ENCODE peak calls at places on chromosome 15, in seven cellular contexts. O, H, Z, R, W, S and J are unnamed samples.

GRCh38 chr15:62769604-62770003 is 272.9 kb upstream of the TPM1 start:
- DNase-seq in O (peak), Z (no peak), H (no peak), S (no peak), W (peak), R (peak), J (no peak)

GRCh38 chr15:27027229-27027628 is 56.2 kb downstream of the GABRG3 start:
- DNase-seq in S (no peak), H (no peak), R (no peak), O (no peak), W (no peak), Z (no peak), J (no peak)

GRCh38 chr15:55897560-55898336 is 95.7 kb downstream of the NEDD4 start:
- DNase-seq in S (peak), W (peak), H (peak), Z (no peak), O (peak), R (peak), J (peak)

GRCh38 chr15:68258684-68259083 is 18.9 kb upstream of the FEM1B start:
- DNase-seq in S (no peak), W (no peak), H (no peak), O (peak), R (peak), Z (no peak), J (no peak)

GRCh38 chr15:37140531-37141053 is 40.2 kb upstream of the MEIS2 start:
- DNase-seq in R (peak), O (peak), W (no peak), Z (no peak), S (no peak), H (no peak), J (no peak)

GRCh38 chr15:99021027-99021624 is 13.5 kb upstream of the PGPEP1L start:
- DNase-seq in H (no peak), O (no peak), W (no peak), Z (no peak), S (no peak), R (no peak), J (no peak)

GRCh38 chr15:34637305-34637704 is 53.9 kb upstream of the GOLGA8B start:
- DNase-seq in R (no peak), H (no peak), O (no peak), S (no peak), Z (no peak), W (no peak), J (no peak)

GRCh38 chr15:74841761-74842385 is 1.1 kb downstream of the ULK3 start:
- DNase-seq in Z (no peak), R (no peak), O (no peak), S (no peak), W (no peak), H (no peak), J (no peak)

GRCh38 chr15:50280271-50280670 is 14.7 kb upstream of the HDC start:
- DNase-seq in H (no peak), W (peak), R (peak), Z (no peak), O (no peak), S (no peak), J (no peak)

GRCh38 chr15:67542192-67542461 is 376 bp upstream of the MAP2K5 start:
- DNase-seq in Z (no peak), R (no peak), W (no peak), H (no peak), S (no peak), O (no peak), J (no peak)

DNA sequence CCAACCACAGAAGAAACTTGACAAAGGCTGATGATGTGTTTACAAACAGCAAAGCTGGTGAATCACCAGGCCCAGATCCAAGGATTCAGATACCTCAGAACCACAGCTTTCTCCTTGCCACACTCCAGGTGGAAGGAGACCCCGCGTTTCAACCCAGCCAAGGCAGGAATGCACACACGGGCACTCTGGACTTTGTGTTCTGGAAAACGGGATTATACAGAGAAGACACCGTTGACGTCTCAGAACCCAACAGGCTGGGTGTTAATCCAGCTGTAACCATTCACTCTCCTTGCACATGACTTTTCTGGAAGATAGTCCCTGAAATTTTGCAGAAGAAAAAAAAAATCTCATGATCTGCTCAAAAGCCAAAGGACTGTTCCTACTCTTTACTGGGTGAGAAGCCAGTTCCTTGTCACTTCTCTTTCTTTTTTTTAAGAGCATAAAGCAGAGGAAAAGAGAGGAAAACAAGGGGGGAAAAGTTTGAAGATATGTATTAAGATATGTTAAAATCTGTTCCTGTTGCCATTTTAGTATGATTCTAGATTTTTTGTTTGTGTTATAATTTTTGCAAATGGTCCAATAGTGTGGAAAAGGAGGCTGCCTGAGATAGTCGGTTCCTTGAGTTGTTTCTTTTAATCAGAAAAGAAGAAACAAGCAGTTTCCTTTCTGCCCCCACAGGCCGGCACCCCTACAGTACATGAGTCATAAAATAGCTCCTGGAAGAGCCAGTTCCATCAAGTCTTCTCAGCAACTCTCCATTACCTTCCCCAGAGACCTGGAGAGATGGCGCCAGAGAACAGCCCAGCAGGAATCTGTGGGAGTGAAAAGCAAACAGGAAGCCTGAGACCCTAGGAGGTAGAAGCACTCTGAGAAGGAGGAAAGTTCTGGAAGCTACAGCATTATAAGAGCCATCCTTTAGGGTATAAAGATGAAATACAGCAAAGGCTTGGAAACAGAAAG is 73.1 kb downstream of the RORA start:
- DNase-seq in W (peak), R (peak), H (no peak), S (no peak), O (peak), Z (no peak), J (no peak)
- TF ChIP-seq CTCF in W (no peak), R (no peak), H (no peak), S (no peak), O (no peak), Z (no peak), J (no peak)

DNA sequence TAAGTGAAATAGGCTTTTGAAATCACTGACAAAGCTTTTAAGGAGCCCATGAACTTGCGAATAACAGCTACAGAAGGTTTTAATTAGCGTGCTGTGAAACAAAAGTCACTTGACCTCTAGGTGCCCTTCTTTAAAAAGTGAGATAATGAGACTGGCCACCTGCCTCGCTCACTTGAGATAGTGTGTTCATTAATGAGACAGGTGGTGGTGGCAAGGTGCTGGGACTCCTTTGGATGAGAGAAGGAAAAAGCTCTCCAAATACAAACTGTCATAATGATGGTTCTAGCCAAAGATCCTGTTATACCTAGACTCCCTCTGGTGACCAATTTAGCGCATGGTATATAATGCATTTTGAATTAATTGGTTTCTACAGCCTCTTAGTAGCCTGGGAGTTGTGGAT is 22.7 kb upstream of the IREB2 start:
- DNase-seq in S (peak), R (peak), O (peak), W (peak), H (no peak), Z (no peak), J (no peak)
- TF ChIP-seq CTCF in S (peak), R (peak), O (peak), W (peak), H (peak), Z (peak), J (peak)

DNA sequence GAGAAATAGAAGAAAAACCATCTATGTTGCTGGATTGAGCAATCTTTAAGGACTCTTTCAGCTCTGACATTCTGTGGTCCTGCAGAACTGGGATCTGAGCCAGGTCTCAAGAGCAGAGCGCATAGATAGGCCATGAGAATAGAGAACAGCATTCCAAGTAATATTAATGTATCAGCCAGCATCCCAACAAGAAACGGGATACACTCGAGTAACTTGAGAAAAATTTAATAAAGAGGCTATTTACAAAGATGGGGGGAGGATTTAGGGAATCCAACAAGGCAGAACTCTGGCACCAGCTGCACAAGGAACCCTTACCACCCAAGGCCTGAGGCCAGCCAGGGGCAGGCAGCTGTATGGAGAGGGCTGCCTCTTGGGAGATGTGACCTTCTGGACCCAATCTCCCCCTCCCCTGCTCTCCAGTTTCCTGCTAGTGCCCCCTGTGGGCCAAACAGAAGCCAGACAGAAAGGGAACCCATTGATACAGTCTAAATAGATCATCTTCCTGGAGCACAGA is 8.2 kb downstream of the TMOD2 start:
- DNase-seq in H (no peak), S (peak), W (peak), R (peak), Z (peak), O (peak), J (no peak)
- TF ChIP-seq CTCF in H (no peak), S (peak), W (peak), R (no peak), Z (no peak), O (peak), J (no peak)

GRCh38 chr15:69459063-69459462 is 6.4 kb downstream of the RPLP1 start:
- DNase-seq in W (no peak), H (no peak), R (no peak), S (no peak), Z (no peak), O (peak), J (no peak)

GRCh38 chr15:69457304-69458280 is 5.0 kb downstream of the RPLP1 start:
- DNase-seq in Z (no peak), R (peak), H (no peak), S (no peak), W (no peak), O (no peak), J (no peak)

GRCh38 chr15:69454953-69455352 is 2.3 kb downstream of the RPLP1 start:
- DNase-seq in O (no peak), W (no peak), R (no peak), S (no peak), H (no peak), Z (no peak), J (no peak)

GRCh38 chr15:69452702-69453513 is at the start of gene RPLP1:
- DNase-seq in W (peak), R (peak), H (peak), S (peak), Z (peak), O (peak), J (peak)

DNA sequence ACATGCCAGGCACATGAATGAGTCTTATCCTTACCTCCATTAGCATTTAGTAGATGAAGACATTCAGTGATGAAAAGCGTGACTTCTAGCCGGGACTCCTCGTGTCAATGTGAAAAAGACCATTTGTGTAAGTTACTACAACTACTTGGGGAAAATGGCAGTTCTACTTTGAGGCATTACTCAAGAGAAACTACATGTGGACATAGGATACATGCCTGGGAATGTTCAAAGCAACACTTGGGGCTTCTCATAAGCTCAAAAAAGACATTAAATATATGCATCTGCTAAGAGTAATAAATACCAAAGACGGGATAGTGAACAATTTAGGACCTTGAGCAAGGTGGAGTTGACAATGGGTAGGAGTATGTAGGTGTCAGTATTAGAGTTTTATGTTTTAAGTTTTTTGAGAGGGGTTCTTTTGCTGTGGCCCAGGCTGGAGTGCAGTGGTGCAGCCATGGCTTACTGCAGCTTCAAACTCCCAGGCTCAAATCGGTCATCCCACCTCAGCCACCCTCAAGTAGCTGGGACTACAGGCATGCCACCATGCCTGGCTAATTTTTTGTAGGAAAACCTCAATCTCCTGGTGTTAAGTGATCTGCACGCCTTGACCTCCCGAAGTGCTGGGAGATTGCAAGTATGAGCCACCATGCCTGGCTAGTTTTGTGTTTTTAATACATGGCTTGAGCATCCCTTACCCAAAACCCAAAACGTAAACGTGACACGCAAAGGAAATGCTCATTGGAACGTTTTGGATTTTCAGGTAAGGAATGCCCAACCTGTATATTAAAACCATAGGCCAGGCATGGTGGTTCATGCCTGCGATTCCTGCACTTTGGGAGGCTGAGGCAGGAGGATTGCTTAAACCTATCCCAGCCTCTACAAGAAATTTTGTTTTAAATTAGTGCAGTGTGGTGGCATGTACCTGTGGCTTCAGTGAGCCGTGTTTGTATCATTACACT is 3.9 kb downstream of the RPLP1 start:
- DNase-seq in O (no peak), Z (no peak), W (no peak), R (no peak), S (no peak), H (no peak), J (no peak)
- TF ChIP-seq CTCF in O (no peak), Z (no peak), W (no peak), R (no peak), S (no peak), H (no peak), J (no peak)